ENCODE peak calls at places on chromosomes 1 and 21, in four cellular contexts. E is astrocyte of the spinal cord, J is pancreas, Y is GM12865. I is an unnamed sample.

GRCh38 chr1:33220701-33221384 is 35.4 kb upstream of the ZNF362 start:
- DNase-seq in E (no peak), J (no peak), Y (no peak), I (no peak)

GRCh38 chr1:37169743-37170275 is 135.5 kb upstream of the GRIK3 start:
- DNase-seq in E (no peak), J (no peak), Y (no peak), I (no peak)

GRCh38 chr1:60678802-60679201 is 403.6 kb upstream of the NFIA start:
- DNase-seq in E (no peak), J (no peak), Y (no peak), I (no peak)

GRCh38 chr1:198656500-198656932 is 17.7 kb downstream of the PTPRC start:
- DNase-seq in E (no peak), J (no peak), Y (peak; percentile 65), I (peak; percentile 24)

GRCh38 chr1:2253797-2254480 is 25.8 kb downstream of the SKI start:
- DNase-seq in E (no peak), J (peak; percentile 56), Y (no peak), I (no peak)

GRCh38 chr1:83022206-83022605 is 976.7 kb downstream of the TTLL7 start:
- DNase-seq in E (no peak), J (no peak), Y (no peak), I (no peak)

GRCh38 chr1:37795340-37796110 is 1.9 kb downstream of the MANEAL start:
- DNase-seq in E (peak; percentile 41), J (peak; percentile 89), Y (peak; percentile 23), I (peak; percentile 58)

GRCh38 chr21:17783816-17784598 is 35.1 kb downstream of the C21orf91 start:
- DNase-seq in E (no peak), J (no peak), Y (peak; percentile 83), I (no peak)

GRCh38 chr1:63691672-63692425 is 82.0 kb upstream of the ROR1 start:
- DNase-seq in E (peak; percentile 92), J (no peak), Y (peak; percentile 68), I (peak; percentile 98)

GRCh38 chr1:63127376-63127775 is 195.0 kb upstream of the FOXD3 start:
- DNase-seq in E (peak; percentile 66), J (no peak), Y (no peak), I (peak; percentile 11)

GRCh38 chr1:54052470-54052933 is 502 bp downstream of the TMEM59 start:
- DNase-seq in E (peak; percentile 59), J (no peak), Y (peak; percentile 49), I (peak; percentile 66)

DNA sequence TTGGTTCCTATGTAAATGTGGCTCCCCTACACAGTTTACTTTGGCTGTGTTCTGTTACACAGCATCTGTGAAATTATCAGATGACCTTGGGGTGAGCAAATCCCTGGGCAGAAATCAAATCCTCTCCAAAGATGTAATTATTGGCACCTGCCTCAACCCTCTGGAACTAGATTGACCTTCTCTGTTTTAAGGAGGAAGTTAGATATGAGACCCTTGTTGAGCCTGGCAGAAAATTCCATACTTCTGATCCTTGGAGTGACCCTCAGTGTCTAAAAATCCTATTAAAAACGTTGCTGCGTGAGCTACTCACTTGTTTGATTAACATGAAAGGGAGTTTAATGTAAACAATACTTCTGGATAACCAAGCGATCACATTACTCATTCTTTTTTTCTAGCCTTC is 122.0 kb downstream of the CLIC6 start:
- DNase-seq in E (no peak), J (no peak), Y (no peak), I (no peak)
- TF ChIP-seq CTCF in E (no peak), J (no peak), Y (no peak), I (no peak)

GRCh38 chr1:18602533-18603211 is 28.0 kb upstream of the PAX7 start:
- DNase-seq in E (no peak), J (no peak), Y (no peak), I (peak; percentile 4)

GRCh38 chr1:18599096-18599495 is 31.6 kb upstream of the PAX7 start:
- DNase-seq in E (no peak), J (no peak), Y (no peak), I (no peak)

GRCh38 chr1:18603212-18603852 is 27.3 kb upstream of the PAX7 start:
- DNase-seq in E (no peak), J (no peak), Y (no peak), I (no peak)

GRCh38 chr1:18597159-18598042 is 33.2 kb upstream of the PAX7 start:
- DNase-seq in E (peak; percentile 26), J (peak; percentile 89), Y (peak; percentile 35), I (peak; percentile 49)

GRCh38 chr1:18599704-18600103 is 30.9 kb upstream of the PAX7 start:
- DNase-seq in E (no peak), J (no peak), Y (no peak), I (no peak)
- TF ChIP-seq CTCF in E (no peak), J (no peak), Y (peak; percentile 5), I (no peak)

GRCh38 chr1:31669433-31669785 is 24.7 kb upstream of the PEF1 start:
- DNase-seq in E (no peak), J (no peak), Y (no peak), I (no peak)

GRCh38 chr1:31671147-31671546 is 26.5 kb upstream of the PEF1 start:
- DNase-seq in E (no peak), J (no peak), Y (no peak), I (no peak)

GRCh38 chr1:31670583-31670944 is 25.9 kb upstream of the PEF1 start:
- DNase-seq in E (no peak), J (no peak), Y (no peak), I (no peak)

GRCh38 chr1:31668303-31668883 is 23.7 kb upstream of the PEF1 start:
- DNase-seq in E (no peak), J (no peak), Y (no peak), I (no peak)

DNA sequence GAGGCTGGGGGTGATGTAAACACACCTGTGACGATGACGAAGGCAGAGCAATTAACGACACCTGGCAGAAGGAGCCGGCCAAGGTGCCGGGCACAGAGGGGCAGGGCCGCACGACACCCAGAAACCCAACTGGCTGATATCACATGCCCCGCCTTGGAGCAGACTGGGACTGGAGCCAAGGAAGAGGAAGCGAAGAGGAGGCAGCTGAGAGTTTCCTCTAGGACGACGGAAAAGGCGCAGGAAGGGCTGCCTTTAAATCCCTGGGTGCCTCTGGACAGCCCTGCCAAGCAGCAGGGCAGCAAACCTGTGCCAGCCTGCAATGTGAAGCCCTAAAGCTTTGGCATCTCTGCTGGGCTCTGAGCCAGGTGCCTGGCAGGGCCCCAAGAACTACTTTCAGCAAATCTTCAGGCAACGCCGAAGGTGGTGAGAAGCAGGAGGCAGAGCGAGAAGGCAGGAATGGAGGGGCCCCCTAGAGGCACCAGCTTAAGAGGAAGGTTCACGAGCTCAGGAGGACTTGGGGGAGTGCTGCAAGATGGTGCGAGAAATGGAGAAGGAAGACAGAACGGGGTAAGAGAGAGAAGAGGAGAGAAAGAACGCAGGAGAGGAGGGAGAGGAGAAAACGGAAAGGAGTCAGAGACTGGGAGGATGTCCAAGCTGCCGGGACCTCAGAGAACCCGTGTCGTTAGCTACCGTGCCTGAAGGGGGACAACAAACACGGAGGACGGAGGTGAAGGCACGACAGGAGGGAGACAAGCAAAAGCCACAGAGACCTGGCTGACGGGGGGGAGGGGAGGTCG is 25.3 kb upstream of the PEF1 start:
- DNase-seq in E (peak; percentile 68), J (peak; percentile 97), Y (no peak), I (peak; percentile 62)
- TF ChIP-seq CTCF in E (peak; percentile 40), J (no peak), Y (no peak), I (peak; percentile 23)

GRCh38 chr1:234777850-234778214 is 167.9 kb upstream of the IRF2BP2 start:
- DNase-seq in E (no peak), J (no peak), Y (no peak), I (no peak)
- TF ChIP-seq CTCF in E (no peak), J (no peak), Y (no peak), I (no peak)

GRCh38 chr1:204599098-204599497 is 82.9 kb downstream of the MDM4 start:
- DNase-seq in E (no peak), J (no peak), Y (no peak), I (no peak)

GRCh38 chr1:204599596-204599995 is 83.4 kb downstream of the MDM4 start:
- DNase-seq in E (no peak), J (no peak), Y (no peak), I (no peak)

GRCh38 chr1:204601979-204602653 is 83.4 kb downstream of the LRRN2 start:
- DNase-seq in E (no peak), J (no peak), Y (no peak), I (no peak)

GRCh38 chr1:204600203-204600602 is 84.0 kb downstream of the MDM4 start:
- DNase-seq in E (no peak), J (no peak), Y (no peak), I (no peak)

GRCh38 chr1:204600968-204601367 is 84.6 kb downstream of the LRRN2 start:
- DNase-seq in E (no peak), J (no peak), Y (no peak), I (no peak)
- TF ChIP-seq CTCF in E (no peak), J (no peak), Y (peak; percentile 26), I (peak; percentile 13)

I was measured in fibroblast of pulmonary artery.